ENCODE peak calls at places on chromosomes 13 and 19, in four cellular contexts. A is hepatocyte, W is HepG2, E is SK-N-SH. F is an unnamed sample.

GRCh38 chr19:13164370-13165090 is 14.3 kb downstream of the IER2 start:
- DNase-seq in A (peak), E (peak), W (peak), F (peak)

GRCh38 chr13:46804391-46804815 is 7.4 kb upstream of the ESD start:
- DNase-seq in W (peak), E (no peak), A (no peak), F (no peak)

GRCh38 chr19:7748756-7749155 is 1.4 kb upstream of the CD209 start:
- DNase-seq in E (no peak), A (no peak), W (peak), F (no peak)

GRCh38 chr19:36041831-36042230 is 9.2 kb upstream of the CLIP3 start:
- DNase-seq in A (peak), E (no peak), W (peak), F (peak)

GRCh38 chr13:36082396-36082795 is 48.8 kb downstream of the DCLK1 start:
- DNase-seq in E (no peak), W (no peak), A (no peak), F (no peak)

GRCh38 chr13:112616586-112617381 is 28.8 kb upstream of the TUBGCP3 start:
- DNase-seq in A (peak), W (peak), E (peak), F (peak)

GRCh38 chr19:8681345-8682021 is 17.1 kb downstream of the ACTL9 start:
- DNase-seq in A (no peak), E (no peak), W (no peak), F (no peak)

GRCh38 chr13:35016362-35017148 is 74.5 kb downstream of the NBEA start:
- DNase-seq in W (no peak), A (no peak), E (no peak), F (peak)

GRCh38 chr19:51808333-51808986 is 13.5 kb downstream of the FPR3 start:
- DNase-seq in E (peak), W (peak), A (no peak), F (no peak)

GRCh38 chr13:51067376-51068125 is 43.5 kb downstream of the C13orf42 start:
- DNase-seq in E (no peak), W (no peak), A (no peak), F (no peak)

GRCh38 chr13:95898256-95898655 is 154.9 kb downstream of the UGGT2 start:
- DNase-seq in A (no peak), E (no peak), W (no peak), F (no peak)

GRCh38 chr19:58395220-58395978 is at the start of gene RNF225:
- DNase-seq in E (no peak), W (no peak), A (peak), F (no peak)

GRCh38 chr19:28332351-28332750 is 880.6 kb downstream of the UQCRFS1 start:
- DNase-seq in E (no peak), A (no peak), W (no peak), F (no peak)

GRCh38 chr13:33787051-33787591 is 30.8 kb upstream of the RFC3 start:
- DNase-seq in W (no peak), A (no peak), E (peak), F (no peak)

GRCh38 chr13:113804703-113805430 is 45.8 kb downstream of the TMEM255B start:
- DNase-seq in E (no peak), A (no peak), W (no peak), F (no peak)

DNA sequence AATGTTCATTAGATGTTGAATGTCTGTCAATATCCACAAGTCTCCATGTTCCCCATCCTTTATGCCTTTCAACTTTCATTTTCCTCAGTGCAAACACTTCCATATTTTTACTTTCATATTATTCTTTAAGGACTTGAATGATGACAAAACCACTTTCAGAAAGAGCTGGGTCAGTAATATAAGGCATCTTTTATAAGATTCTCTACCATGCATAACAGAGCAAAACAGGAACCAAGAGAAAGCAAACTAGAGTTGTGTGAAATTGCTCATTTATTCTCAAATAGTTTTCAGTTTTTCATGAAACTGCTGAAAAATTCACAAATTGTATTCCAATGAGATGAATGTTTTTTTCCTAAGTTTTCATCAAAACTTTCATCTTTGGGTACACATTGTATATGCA is 1247.6 kb downstream of the PCDH17 start:
- DNase-seq in W (no peak), E (no peak), A (no peak), F (no peak)
- H3K27ac ChIP-seq in W (no peak), E (no peak), A (no peak), F (no peak)

DNA sequence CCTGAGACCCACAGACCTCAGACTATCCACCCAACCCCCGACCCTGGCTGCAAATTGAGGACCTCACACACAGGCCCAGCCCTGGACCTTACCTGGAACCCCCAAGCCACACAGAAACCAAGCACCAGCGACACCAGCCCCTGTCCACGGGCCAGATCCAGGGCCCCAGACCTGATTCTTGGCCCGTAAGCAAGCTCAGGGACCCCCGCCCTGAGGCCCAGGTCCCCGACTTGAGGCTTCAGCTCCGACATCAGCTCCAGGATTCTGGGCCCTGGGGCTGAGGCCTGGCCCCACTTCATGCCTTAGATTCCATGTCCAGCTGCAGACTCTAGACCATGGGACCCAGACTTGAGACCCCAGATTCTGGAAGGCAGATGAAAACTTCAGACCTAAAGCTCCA is 6.3 kb downstream of the TTYH1 start:
- DNase-seq in E (no peak), A (no peak), W (no peak), F (no peak)
- H3K4me2 ChIP-seq in E (no peak), A (no peak), W (no peak), F (peak)

GRCh38 chr19:3512562-3512961 is 6.5 kb downstream of the FZR1 start:
- DNase-seq in A (no peak), E (no peak), W (no peak), F (no peak)
- H3K27ac ChIP-seq in A (no peak), E (no peak), W (no peak), F (no peak)

GRCh38 chr13:98476106-98476505 is 100.8 kb downstream of the STK24 start:
- DNase-seq in E (peak), W (no peak), A (no peak), F (peak)
- H3K4me2 ChIP-seq in E (peak), W (no peak), A (no peak), F (peak)

GRCh38 chr19:49570138-49570856 is 10.1 kb downstream of the NOSIP start:
- DNase-seq in W (peak), A (peak), E (peak), F (peak)

GRCh38 chr19:49570997-49571676 is 9.2 kb downstream of the NOSIP start:
- DNase-seq in W (peak), A (peak), E (no peak), F (peak)

GRCh38 chr19:49565261-49565660 is 15.1 kb downstream of the NOSIP start:
- DNase-seq in A (peak), W (no peak), E (no peak), F (no peak)

GRCh38 chr19:49566302-49566701 is 14.1 kb downstream of the NOSIP start:
- DNase-seq in A (no peak), E (no peak), W (no peak), F (no peak)

GRCh38 chr19:49567722-49568454 is 12.5 kb downstream of the NOSIP start:
- DNase-seq in A (peak), W (no peak), E (no peak), F (no peak)
- H3K27ac ChIP-seq in A (peak), W (no peak), E (no peak), F (no peak)

DNA sequence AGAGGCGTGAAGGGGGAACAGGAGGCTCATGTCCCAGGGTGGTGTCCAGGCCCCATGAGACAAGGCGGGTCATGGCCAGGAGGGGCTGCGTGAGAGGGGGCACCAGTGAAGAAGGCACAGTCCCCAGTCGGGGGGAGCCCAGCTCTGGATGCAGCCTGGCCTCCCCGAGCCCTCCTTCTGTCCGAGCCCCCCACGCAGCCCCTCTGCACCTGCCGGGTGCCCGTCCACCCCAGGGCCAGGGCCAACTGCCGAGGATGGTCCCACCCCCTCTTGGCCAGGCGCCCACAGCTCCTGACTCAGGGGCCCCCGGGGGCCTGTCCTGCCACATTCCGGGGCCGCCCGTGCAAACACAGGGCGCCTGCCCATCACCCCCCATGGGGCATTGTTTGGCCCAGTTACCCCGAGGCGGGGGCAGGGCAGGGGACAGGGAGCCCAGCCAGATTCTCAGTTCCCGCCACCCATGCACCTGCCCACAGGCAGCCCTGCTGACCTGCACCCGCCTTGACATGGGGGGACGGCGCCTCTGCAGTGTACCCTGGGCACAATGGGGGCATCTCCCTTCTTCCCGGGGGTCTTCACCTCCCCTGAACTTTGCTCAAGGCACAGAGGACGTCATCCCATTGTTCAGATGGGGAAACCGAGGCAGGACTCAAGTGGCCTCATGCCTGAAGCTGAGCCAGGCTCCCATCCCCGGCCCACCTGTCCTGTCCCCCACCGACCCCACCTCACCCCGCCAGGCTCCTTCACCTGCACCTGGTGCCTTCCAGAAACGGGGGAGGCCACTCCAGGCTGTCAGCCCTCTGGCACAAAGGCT is 5.4 kb upstream of the TCF3 start:
- DNase-seq in E (no peak), W (no peak), A (no peak), F (no peak)
- H3K4me2 ChIP-seq in E (no peak), W (no peak), A (no peak), F (no peak)

GRCh38 chr19:47310819-47311218 is 1.2 kb downstream of the C5AR1 start:
- DNase-seq in A (peak), E (peak), W (peak), F (no peak)

GRCh38 chr19:47309038-47309437 is 623 bp upstream of the C5AR1 start:
- DNase-seq in E (no peak), W (no peak), A (no peak), F (no peak)

GRCh38 chr19:47309608-47310007 is at the start of gene C5AR1:
- DNase-seq in W (no peak), E (no peak), A (no peak), F (no peak)

GRCh38 chr19:47312366-47313006 is 2.8 kb downstream of the C5AR1 start:
- DNase-seq in A (no peak), E (no peak), W (no peak), F (no peak)

DNA sequence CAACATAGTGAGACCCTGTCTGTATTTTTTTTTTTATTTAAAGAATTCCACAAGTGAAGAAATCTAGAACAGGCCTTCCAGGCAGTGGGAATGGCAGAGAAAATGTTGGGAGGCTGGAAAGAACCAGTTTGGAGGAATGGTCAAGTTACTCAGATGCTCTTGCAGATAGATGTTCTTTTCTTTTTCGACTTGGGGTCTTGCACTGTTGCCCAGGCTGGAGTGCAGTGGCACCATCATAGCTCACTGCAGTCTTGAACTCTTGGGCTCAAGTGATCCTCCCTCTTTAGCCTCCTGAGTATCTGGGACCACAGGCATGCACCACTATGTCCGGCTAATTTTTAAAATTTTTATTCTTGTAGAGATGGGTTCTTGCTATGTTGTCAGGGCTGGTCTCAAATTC is 662 bp downstream of the C5AR1 start:
- DNase-seq in E (no peak), A (no peak), W (no peak), F (no peak)
- H3K27ac ChIP-seq in E (no peak), A (no peak), W (no peak), F (no peak)

GRCh38 chr13:40987606-40988280 is 31.4 kb downstream of the ELF1 start:
- DNase-seq in A (no peak), E (no peak), W (no peak), F (no peak)

GRCh38 chr13:40983725-40984669 is 35.1 kb downstream of the ELF1 start:
- DNase-seq in W (no peak), A (no peak), E (no peak), F (no peak)

GRCh38 chr13:40984670-40985366 is 34.3 kb downstream of the ELF1 start:
- DNase-seq in A (no peak), E (no peak), W (no peak), F (no peak)

GRCh38 chr13:40985596-40986327 is 33.4 kb downstream of the ELF1 start:
- DNase-seq in A (no peak), W (no peak), E (no peak), F (no peak)

GRCh38 chr13:40986328-40986856 is 32.7 kb downstream of the ELF1 start:
- DNase-seq in W (peak), E (no peak), A (peak), F (no peak)
- H3K4me2 ChIP-seq in W (peak), E (no peak), A (peak), F (no peak)

F was measured in neural progenitor cell.